ENCODE peak calls at places on chromosomes 12 and 14, in seven cellular contexts. O, C, G, T, B, K and Q are unnamed samples.

GRCh38 chr14:26594756-26595545 is 2.9 kb downstream of the NOVA1 start:
- DNase-seq in K (no peak), G (no peak), C (no peak), B (no peak), O (no peak), T (no peak), Q (no peak)

GRCh38 chr12:123227581-123228258 is 5.2 kb downstream of the MPHOSPH9 start:
- DNase-seq in T (no peak), G (no peak), C (no peak), K (no peak), B (no peak), O (no peak), Q (no peak)

GRCh38 chr12:101455685-101456084 is 19.5 kb upstream of the SPIC start:
- DNase-seq in K (no peak), T (no peak), G (no peak), B (no peak), C (no peak), O (no peak), Q (no peak)

GRCh38 chr12:6954754-6955461 is 3.8 kb downstream of the PTPN6 start:
- DNase-seq in O (no peak), B (no peak), G (no peak), C (no peak), T (no peak), K (no peak), Q (no peak)

GRCh38 chr12:1799882-1800645 is 20.3 kb upstream of the LRTM2 start:
- DNase-seq in O (no peak), K (no peak), T (no peak), C (peak), B (no peak), G (no peak), Q (no peak)

GRCh38 chr14:54637829-54638446 is 71.0 kb downstream of the SAMD4A start:
- DNase-seq in O (no peak), T (peak), C (no peak), B (no peak), K (no peak), G (no peak), Q (no peak)

GRCh38 chr14:55245657-55246268 is 25.5 kb upstream of the FBXO34 start:
- DNase-seq in C (no peak), G (peak), B (peak), K (no peak), T (no peak), O (no peak), Q (peak)

GRCh38 chr14:73239463-73240241 is 2.3 kb downstream of the PAPLN start:
- DNase-seq in G (peak), K (no peak), O (no peak), T (peak), C (peak), B (peak), Q (no peak)

GRCh38 chr14:68384881-68385280 is 408.0 kb downstream of the ZFP36L1 start:
- DNase-seq in T (no peak), G (no peak), O (peak), B (no peak), C (no peak), K (no peak), Q (no peak)

GRCh38 chr12:113788020-113788856 is 177.9 kb downstream of the RBM19 start:
- DNase-seq in K (no peak), C (no peak), B (no peak), G (peak), O (no peak), T (peak), Q (no peak)

GRCh38 chr14:26702721-26703250 is 105.0 kb upstream of the NOVA1 start:
- DNase-seq in G (no peak), B (no peak), T (no peak), O (no peak), K (no peak), C (no peak), Q (no peak)

GRCh38 chr12:66365718-66366485 is 63.6 kb downstream of the HELB start:
- DNase-seq in K (no peak), C (no peak), O (no peak), G (peak), T (no peak), B (no peak), Q (no peak)

GRCh38 chr14:75317148-75317547 is 38.5 kb downstream of the FOS start:
- DNase-seq in G (no peak), B (no peak), T (no peak), C (no peak), O (no peak), K (no peak), Q (no peak)

GRCh38 chr14:99995700-99996356 is 69.4 kb upstream of the EVL start:
- DNase-seq in G (peak), K (peak), B (peak), C (no peak), T (peak), O (no peak), Q (peak)

GRCh38 chr12:1201886-1202285 is 210.9 kb downstream of the ERC1 start:
- DNase-seq in O (no peak), C (no peak), G (no peak), B (no peak), K (no peak), T (no peak), Q (no peak)

GRCh38 chr14:50762931-50763300 is 68.0 kb downstream of the NIN start:
- DNase-seq in B (no peak), O (no peak), G (no peak), T (no peak), K (no peak), C (no peak), Q (no peak)

GRCh38 chr14:22887260-22887989 is 4.4 kb downstream of the REM2 start:
- DNase-seq in O (peak), G (peak), C (no peak), B (no peak), K (peak), T (peak), Q (peak)

GRCh38 chr12:89501793-89502192 is 22.8 kb downstream of the GALNT4 start:
- DNase-seq in O (no peak), G (no peak), K (no peak), T (no peak), B (no peak), C (no peak), Q (no peak)

GRCh38 chr14:96246535-96246839 is 9.5 kb upstream of the BDKRB1 start:
- DNase-seq in O (no peak), K (no peak), G (peak), T (peak), B (no peak), C (no peak), Q (peak)

GRCh38 chr14:81452766-81453165 is 52.6 kb upstream of the STON2 start:
- DNase-seq in B (no peak), G (no peak), C (no peak), T (no peak), K (no peak), O (no peak), Q (no peak)

GRCh38 chr14:61296151-61296550 is 15.0 kb upstream of the TMEM30B start:
- DNase-seq in T (no peak), O (no peak), C (no peak), K (no peak), B (no peak), G (no peak), Q (no peak)

GRCh38 chr12:2582631-2583616 is 211.8 kb upstream of the FKBP4 start:
- DNase-seq in B (no peak), T (peak), C (peak), K (peak), G (peak), O (peak), Q (peak)

GRCh38 chr12:122116707-122117535 is 38.4 kb downstream of the MLXIP start:
- DNase-seq in C (no peak), B (peak), K (no peak), O (peak), G (no peak), T (no peak), Q (peak)

GRCh38 chr14:90456551-90456950 is 59.7 kb downstream of the CALM1 start:
- DNase-seq in B (peak), T (no peak), C (peak), O (no peak), G (no peak), K (no peak), Q (no peak)

GRCh38 chr12:59059401-59059935 is 139.2 kb upstream of the LRIG3 start:
- DNase-seq in K (no peak), B (no peak), C (no peak), T (no peak), O (no peak), G (no peak), Q (no peak)

GRCh38 chr14:32047791-32048190 is 29.3 kb upstream of the ARHGAP5 start:
- DNase-seq in K (no peak), T (no peak), O (no peak), B (no peak), G (no peak), C (no peak), Q (no peak)

GRCh38 chr14:66403183-66403582 is 83.0 kb upstream of the CCDC196 start:
- DNase-seq in C (no peak), G (peak), B (peak), O (peak), T (no peak), K (no peak), Q (peak)

GRCh38 chr12:92570056-92570753 is 132.6 kb upstream of the PLEKHG7 start:
- DNase-seq in G (peak), C (no peak), B (peak), O (peak), K (no peak), T (peak), Q (peak)

GRCh38 chr12:119574255-119574654 is 19.3 kb upstream of the TMEM233 start:
- DNase-seq in T (no peak), B (no peak), C (no peak), O (no peak), K (no peak), G (no peak), Q (no peak)

GRCh38 chr14:63854330-63854729 is 1.5 kb downstream of the SYNE2 start:
- DNase-seq in B (no peak), C (no peak), K (no peak), T (no peak), G (no peak), O (peak), Q (no peak)

GRCh38 chr14:61477845-61478438 is 156.6 kb downstream of the PRKCH start:
- DNase-seq in G (peak), O (peak), T (peak), K (no peak), B (no peak), C (peak), Q (no peak)

GRCh38 chr14:67010602-67011001 is 178.6 kb upstream of the GARIN2 start:
- DNase-seq in B (no peak), G (no peak), K (no peak), T (no peak), O (no peak), C (no peak), Q (peak)

GRCh38 chr12:98355322-98355721 is 160.1 kb upstream of the TMPO start:
- DNase-seq in G (peak), T (no peak), B (no peak), O (no peak), K (no peak), C (no peak), Q (peak)

GRCh38 chr12:85781751-85782150 is 54.5 kb downstream of the RASSF9 start:
- DNase-seq in C (no peak), B (peak), T (no peak), O (peak), G (no peak), K (no peak), Q (no peak)

GRCh38 chr14:55249423-55249822 is 21.8 kb upstream of the FBXO34 start:
- DNase-seq in G (peak), B (no peak), O (no peak), C (no peak), T (peak), K (no peak), Q (no peak)

GRCh38 chr12:112939761-112940357 is 1.6 kb downstream of the OAS3 start:
- DNase-seq in T (no peak), G (no peak), B (no peak), O (peak), C (no peak), K (no peak), Q (no peak)

GRCh38 chr12:122951979-122952892 is 14.0 kb downstream of the ABCB9 start:
- DNase-seq in K (peak), B (peak), O (peak), C (peak), G (peak), T (peak), Q (peak)

GRCh38 chr12:119594772-119595445 is 1.3 kb downstream of the TMEM233 start:
- DNase-seq in G (no peak), B (no peak), C (no peak), O (no peak), K (no peak), T (no peak), Q (no peak)

GRCh38 chr14:88695873-88696272 is 96.9 kb downstream of the EML5 start:
- DNase-seq in G (peak), B (no peak), T (no peak), O (no peak), C (no peak), K (no peak), Q (no peak)